ENCODE peak calls at places on chromosomes 2 and 18, in six cellular contexts. V is uterus, M is pancreas, J is neuronal stem cell, I is brain microvascular endothelial cell, G is sigmoid colon. Q is an unnamed sample. For H3K36me3, the result is how much of the 10 kb centered on the place peaks cover.

GRCh38 chr2:229176136-229176535 is 95.0 kb downstream of the PID1 start:
- DNase-seq in G (no peak), J (no peak), V (no peak), M (no peak), I (no peak), Q (no peak)

GRCh38 chr2:141522048-141522447 is 608.8 kb downstream of the LRP1B start:
- DNase-seq in G (no peak), J (no peak), V (no peak), I (no peak), M (no peak), Q (no peak)

GRCh38 chr2:66573866-66574265 is 138.9 kb downstream of the MEIS1 start:
- DNase-seq in G (no peak), J (no peak), V (no peak), I (no peak), M (no peak), Q (no peak)

GRCh38 chr18:13481820-13482640 is 244.3 kb downstream of the FAM210A start:
- DNase-seq in I (no peak), V (no peak), J (no peak), M (no peak), G (peak), Q (no peak)

GRCh38 chr2:219509780-219510511 is 4.3 kb upstream of the ASIC4 start:
- DNase-seq in J (no peak), M (peak), I (peak), G (peak), V (peak), Q (peak)

GRCh38 chr2:230877131-230877736 is 12.5 kb downstream of the ITM2C start:
- DNase-seq in J (no peak), M (no peak), V (no peak), G (peak), I (no peak), Q (no peak)

GRCh38 chr18:41761329-41762028 is 193.6 kb upstream of the PIK3C3 start:
- DNase-seq in J (no peak), V (no peak), M (no peak), G (no peak), I (peak), Q (no peak)

GRCh38 chr2:236856856-236857616 is 228.7 kb upstream of the COPS8 start:
- DNase-seq in M (no peak), I (no peak), V (no peak), J (peak), G (peak), Q (no peak)

GRCh38 chr2:70523996-70524965 is 29.3 kb downstream of the TGFA start:
- DNase-seq in M (peak), G (no peak), J (no peak), V (no peak), I (peak), Q (peak)

GRCh38 chr2:28915939-28916338 is 21.5 kb downstream of the WDR43 start:
- DNase-seq in M (no peak), G (no peak), V (no peak), I (no peak), J (no peak), Q (no peak)

GRCh38 chr2:25825238-25825637 is 53.0 kb downstream of the ASXL2 start:
- DNase-seq in I (no peak), J (no peak), V (no peak), G (no peak), M (no peak), Q (no peak)

GRCh38 chr2:224997802-224998201 is 44.5 kb downstream of the DOCK10 start:
- DNase-seq in I (peak), J (no peak), M (no peak), G (no peak), V (no peak), Q (no peak)

GRCh38 chr2:85132392-85132791 is 800 bp upstream of the TCF7L1 start:
- DNase-seq in G (no peak), J (no peak), V (peak), I (no peak), M (peak), Q (no peak)

GRCh38 chr18:8480506-8481328 is 128.5 kb upstream of the RAB12 start:
- DNase-seq in M (no peak), I (peak), V (peak), G (peak), J (peak), Q (no peak)

DNA sequence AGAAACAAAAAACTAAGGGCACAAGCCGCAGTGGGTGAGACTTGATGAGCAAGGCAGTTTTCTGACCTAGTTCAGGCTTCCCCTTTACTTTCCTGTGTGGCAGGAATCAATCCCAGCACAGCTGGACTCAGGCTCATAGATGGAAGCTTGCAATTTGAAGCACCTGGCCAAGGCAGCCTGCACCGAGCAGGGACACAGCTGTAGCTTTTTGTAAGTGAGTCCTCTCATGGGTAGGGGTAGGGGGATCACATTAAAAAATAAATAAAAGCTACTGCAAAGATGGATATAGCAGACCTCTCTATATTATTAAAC is 329.2 kb downstream of the DLGAP1 start:
- DNase-seq in V (no peak), G (no peak), J (no peak), M (no peak), I (no peak), Q (no peak)
- H3K27ac ChIP-seq in V (no peak), G (no peak), J (peak), M (no peak), I (no peak), Q (no peak)

GRCh38 chr2:232798156-232798555 is 21.8 kb upstream of the KCNJ13 start:
- DNase-seq in M (no peak), G (no peak), J (no peak), V (no peak), I (no peak), Q (no peak)
- H3K36me3 ChIP-seq in M (under half), G (under half), J (half or more), V (under half), I (under half), Q (half or more)

GRCh38 chr18:59837586-59837985 is 62.2 kb upstream of the PMAIP1 start:
- DNase-seq in J (peak), M (no peak), V (no peak), G (no peak), I (peak), Q (no peak)

GRCh38 chr18:59833785-59834184 is 66.0 kb upstream of the PMAIP1 start:
- DNase-seq in V (no peak), J (no peak), I (no peak), M (no peak), G (no peak), Q (no peak)

GRCh38 chr18:59835656-59836379 is 64.0 kb upstream of the PMAIP1 start:
- DNase-seq in J (no peak), V (no peak), M (no peak), G (no peak), I (peak), Q (no peak)

GRCh38 chr18:59839241-59839640 is 60.6 kb upstream of the PMAIP1 start:
- DNase-seq in V (no peak), M (no peak), I (no peak), J (no peak), G (no peak), Q (no peak)

GRCh38 chr18:59834267-59834666 is 65.5 kb upstream of the PMAIP1 start:
- DNase-seq in M (no peak), G (peak), V (no peak), I (no peak), J (no peak), Q (no peak)
- H3K27ac ChIP-seq in M (no peak), G (no peak), V (no peak), I (no peak), J (no peak), Q (no peak)

GRCh38 chr2:37068671-37069070 is 15.5 kb downstream of the HEATR5B start:
- DNase-seq in G (no peak), V (no peak), I (no peak), J (no peak), M (no peak), Q (no peak)

DNA sequence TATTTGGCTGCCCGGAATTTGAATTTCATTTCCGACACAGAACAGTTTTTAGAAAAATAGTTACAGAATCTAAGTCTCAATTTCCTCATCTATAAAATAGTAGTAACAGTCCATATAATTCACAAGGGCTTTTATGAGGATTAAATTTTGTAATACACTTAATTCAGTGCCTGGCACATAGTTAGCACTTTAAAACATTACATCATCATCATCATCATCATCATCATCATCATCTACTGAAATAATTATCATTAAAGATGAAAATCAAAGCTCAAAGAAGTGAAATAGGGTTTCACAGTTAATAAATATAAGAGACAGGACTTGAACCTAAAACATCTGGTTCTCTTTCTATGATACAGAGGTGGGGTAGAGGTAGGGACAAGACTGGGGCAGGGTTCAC is 13.2 kb downstream of the HEATR5B start:
- DNase-seq in J (no peak), I (no peak), G (no peak), V (no peak), M (no peak), Q (no peak)
- H3K36me3 ChIP-seq in J (half or more), I (under half), G (under half), V (under half), M (under half), Q (under half)

DNA sequence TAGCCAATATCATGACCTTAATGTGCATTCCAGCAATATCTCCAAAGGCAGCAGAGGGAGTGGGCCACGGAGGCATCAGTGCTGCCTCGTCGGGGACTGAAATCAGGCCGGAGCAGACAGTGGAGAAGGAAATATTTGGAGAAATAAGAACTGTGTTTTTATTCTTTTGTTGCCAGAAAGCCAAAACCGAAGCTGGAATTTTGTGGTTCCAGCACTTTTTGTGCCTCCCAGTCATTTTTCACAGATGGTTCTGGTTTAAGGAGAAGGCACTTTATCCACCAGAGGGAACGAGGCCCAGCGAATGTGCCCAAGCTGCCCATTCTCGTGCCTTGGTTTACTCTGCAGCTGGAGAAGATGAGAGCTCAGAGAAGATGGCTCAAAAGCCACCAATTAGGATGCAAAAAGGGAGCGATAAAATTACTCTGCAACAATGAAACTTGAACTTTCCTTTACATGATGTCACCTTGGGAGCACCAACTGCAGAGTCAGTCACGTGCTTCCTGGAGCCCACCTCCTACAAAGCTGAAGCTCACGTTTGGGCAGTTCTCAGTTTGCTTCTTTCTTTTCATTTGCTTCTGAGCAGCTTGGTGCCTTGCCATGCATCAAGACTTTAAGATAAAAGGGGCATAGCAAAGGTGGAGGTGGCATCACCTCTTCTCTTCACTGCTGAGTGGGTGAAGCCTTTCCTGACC is 288.7 kb downstream of the LPIN1 start:
- DNase-seq in J (no peak), M (no peak), I (no peak), G (no peak), V (no peak), Q (no peak)
- H3K27ac ChIP-seq in J (no peak), M (no peak), I (no peak), G (no peak), V (no peak), Q (no peak)

GRCh38 chr2:15271941-15272340 is 289.2 kb downstream of the NBAS start:
- DNase-seq in J (no peak), M (no peak), V (no peak), G (no peak), I (no peak), Q (no peak)
- H3K36me3 ChIP-seq in J (under half), M (under half), V (under half), G (under half), I (under half), Q (under half)

DNA sequence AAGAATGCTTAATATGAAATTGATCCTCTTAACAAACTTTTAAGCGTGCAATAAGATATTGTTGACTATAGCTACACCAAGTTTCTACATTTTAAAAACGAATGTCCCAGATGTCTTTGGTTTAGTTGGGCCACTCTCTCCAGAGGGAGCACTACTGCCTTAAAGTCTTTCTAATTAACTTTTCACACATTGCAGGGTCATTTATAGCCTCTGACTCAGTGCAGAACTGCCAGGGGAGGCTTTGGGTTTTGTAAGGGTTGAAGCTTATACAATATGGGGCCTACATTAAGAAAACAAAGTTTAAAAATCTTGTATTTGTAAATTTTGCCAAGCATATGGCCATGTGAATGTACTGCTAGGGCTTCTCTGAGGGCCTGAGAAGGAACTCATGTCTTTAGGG is 30.2 kb upstream of the SLC8A1 start:
- DNase-seq in I (no peak), J (no peak), M (no peak), V (no peak), G (no peak), Q (no peak)
- H3K27ac ChIP-seq in I (no peak), J (no peak), M (no peak), V (no peak), G (no peak), Q (peak)

GRCh38 chr2:121442889-121443288 is 87.8 kb upstream of the RNU4ATAC start:
- DNase-seq in J (no peak), G (no peak), I (no peak), V (no peak), M (no peak), Q (no peak)
- H3K36me3 ChIP-seq in J (half or more), G (under half), I (under half), V (under half), M (under half), Q (half or more)